ENCODE peak calls at places on chromosome X, in four cellular contexts. One of them, this sample, is unnamed. For H3K36me3, the result is how much of the 10 kb centered on the place peaks cover.

GRCh38 chrX:153708415-153708814 is 15.8 kb downstream of the BCAP31 start:
- DNase-seq in uterus: peak
- DNase-seq in Karpas-422: peak
- DNase-seq in naive thymus-derived CD4-positive, alpha-beta T cell: peak
- DNase-seq in this sample: no peak

GRCh38 chrX:17654116-17654515 is 83.2 kb upstream of the SCML1 start:
- DNase-seq in Karpas-422: no peak
- DNase-seq in uterus: no peak
- DNase-seq in naive thymus-derived CD4-positive, alpha-beta T cell: peak
- DNase-seq in this sample: no peak

GRCh38 chrX:12946838-12947544 is 27.9 kb upstream of the TMSB4X start:
- DNase-seq in Karpas-422: peak
- DNase-seq in uterus: peak
- DNase-seq in naive thymus-derived CD4-positive, alpha-beta T cell: peak
- DNase-seq in this sample: peak

GRCh38 chrX:131783555-131784338 is 239.4 kb upstream of the STK26 start:
- DNase-seq in naive thymus-derived CD4-positive, alpha-beta T cell: peak
- DNase-seq in uterus: peak
- DNase-seq in Karpas-422: peak
- DNase-seq in this sample: peak

GRCh38 chrX:115350696-115351408 is 61.3 kb downstream of the LUZP4 start:
- DNase-seq in naive thymus-derived CD4-positive, alpha-beta T cell: no peak
- DNase-seq in Karpas-422: no peak
- DNase-seq in uterus: no peak
- DNase-seq in this sample: no peak

GRCh38 chrX:110407910-110408545 is 49.4 kb downstream of the RTL9 start:
- DNase-seq in naive thymus-derived CD4-positive, alpha-beta T cell: peak
- DNase-seq in Karpas-422: peak
- DNase-seq in uterus: peak
- DNase-seq in this sample: no peak

GRCh38 chrX:150761176-150761818 is 68.1 kb downstream of the MTMR1 start:
- DNase-seq in naive thymus-derived CD4-positive, alpha-beta T cell: no peak
- DNase-seq in Karpas-422: no peak
- DNase-seq in uterus: no peak
- DNase-seq in this sample: no peak

GRCh38 chrX:37802028-37802427 is 22.2 kb downstream of the CYBB start:
- DNase-seq in naive thymus-derived CD4-positive, alpha-beta T cell: no peak
- DNase-seq in uterus: no peak
- DNase-seq in Karpas-422: no peak
- DNase-seq in this sample: no peak

GRCh38 chrX:38890326-38890725 is 89.1 kb downstream of the MID1IP1 start:
- DNase-seq in Karpas-422: no peak
- DNase-seq in uterus: no peak
- DNase-seq in naive thymus-derived CD4-positive, alpha-beta T cell: no peak
- DNase-seq in this sample: no peak

GRCh38 chrX:133776072-133776471 is 209.3 kb downstream of the GPC3 start:
- DNase-seq in uterus: no peak
- DNase-seq in Karpas-422: peak
- DNase-seq in naive thymus-derived CD4-positive, alpha-beta T cell: peak
- DNase-seq in this sample: no peak

GRCh38 chrX:109826954-109827708 is 94.1 kb upstream of the ACSL4 start:
- DNase-seq in naive thymus-derived CD4-positive, alpha-beta T cell: no peak
- DNase-seq in uterus: no peak
- DNase-seq in Karpas-422: no peak
- DNase-seq in this sample: no peak

GRCh38 chrX:39613997-39614679 is 483.6 kb downstream of the BCOR start:
- DNase-seq in naive thymus-derived CD4-positive, alpha-beta T cell: no peak
- DNase-seq in Karpas-422: no peak
- DNase-seq in uterus: no peak
- DNase-seq in this sample: no peak

GRCh38 chrX:9942086-9942485 is 25.1 kb upstream of the CLDN34 start:
- DNase-seq in uterus: no peak
- DNase-seq in Karpas-422: no peak
- DNase-seq in naive thymus-derived CD4-positive, alpha-beta T cell: no peak
- DNase-seq in this sample: no peak

GRCh38 chrX:46704767-46705386 is 54.0 kb downstream of the SLC9A7 start:
- DNase-seq in uterus: no peak
- DNase-seq in naive thymus-derived CD4-positive, alpha-beta T cell: no peak
- DNase-seq in Karpas-422: no peak
- DNase-seq in this sample: no peak

GRCh38 chrX:22037225-22037624 is 5.1 kb downstream of the PHEX start:
- DNase-seq in Karpas-422: no peak
- DNase-seq in naive thymus-derived CD4-positive, alpha-beta T cell: no peak
- DNase-seq in uterus: no peak
- DNase-seq in this sample: no peak

GRCh38 chrX:102765794-102766193 is 45.3 kb downstream of the GPRASP3 start:
- DNase-seq in naive thymus-derived CD4-positive, alpha-beta T cell: no peak
- DNase-seq in uterus: peak
- DNase-seq in Karpas-422: no peak
- DNase-seq in this sample: peak

GRCh38 chrX:70494441-70494840 is 49.8 kb downstream of the DLG3 start:
- DNase-seq in naive thymus-derived CD4-positive, alpha-beta T cell: no peak
- DNase-seq in uterus: no peak
- DNase-seq in Karpas-422: no peak
- DNase-seq in this sample: no peak
- H3K36me3 ChIP-seq in naive thymus-derived CD4-positive, alpha-beta T cell: under half
- H3K36me3 ChIP-seq in uterus: under half
- H3K36me3 ChIP-seq in Karpas-422: under half
- H3K36me3 ChIP-seq in this sample: under half

GRCh38 chrX:55731826-55732225 is 14.3 kb downstream of the RRAGB start:
- DNase-seq in naive thymus-derived CD4-positive, alpha-beta T cell: no peak
- DNase-seq in uterus: no peak
- DNase-seq in Karpas-422: peak
- DNase-seq in this sample: no peak
- H3K36me3 ChIP-seq in naive thymus-derived CD4-positive, alpha-beta T cell: under half
- H3K36me3 ChIP-seq in uterus: under half
- H3K36me3 ChIP-seq in Karpas-422: under half
- H3K36me3 ChIP-seq in this sample: under half

GRCh38 chrX:41167888-41168287 is 82.6 kb downstream of the USP9X start:
- DNase-seq in Karpas-422: no peak
- DNase-seq in uterus: no peak
- DNase-seq in naive thymus-derived CD4-positive, alpha-beta T cell: no peak
- DNase-seq in this sample: no peak

DNA sequence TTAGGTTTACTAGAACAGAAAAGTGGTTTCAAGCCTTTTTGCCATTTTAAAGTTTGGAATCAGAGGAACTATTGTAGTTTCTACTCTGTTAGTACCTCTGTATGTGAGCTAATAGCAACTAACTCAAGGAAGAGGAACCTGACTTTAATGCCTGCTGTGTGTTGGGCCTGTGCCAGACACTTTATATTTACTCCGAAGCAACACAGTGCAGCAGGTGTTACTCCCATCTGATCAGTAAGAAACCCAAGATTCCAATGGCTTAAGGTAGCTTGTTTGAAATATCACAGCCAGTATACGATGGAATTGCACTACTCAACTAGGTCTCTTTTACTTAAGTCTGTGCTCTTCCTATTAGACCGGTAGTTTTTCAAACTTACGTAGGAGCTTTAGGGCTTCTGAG is 79.2 kb downstream of the USP9X start:
- DNase-seq in uterus: no peak
- DNase-seq in Karpas-422: no peak
- DNase-seq in naive thymus-derived CD4-positive, alpha-beta T cell: no peak
- DNase-seq in this sample: no peak
- H3K36me3 ChIP-seq in uterus: under half
- H3K36me3 ChIP-seq in Karpas-422: under half
- H3K36me3 ChIP-seq in naive thymus-derived CD4-positive, alpha-beta T cell: under half
- H3K36me3 ChIP-seq in this sample: under half

GRCh38 chrX:130213376-130213775 is 41.6 kb downstream of the RAB33A start:
- DNase-seq in Karpas-422: no peak
- DNase-seq in uterus: no peak
- DNase-seq in naive thymus-derived CD4-positive, alpha-beta T cell: no peak
- DNase-seq in this sample: no peak
- H3K36me3 ChIP-seq in Karpas-422: under half
- H3K36me3 ChIP-seq in uterus: under half
- H3K36me3 ChIP-seq in naive thymus-derived CD4-positive, alpha-beta T cell: under half
- H3K36me3 ChIP-seq in this sample: under half